ENCODE peak calls at places on chromosome 14, in five cellular contexts. H is heart right ventricle, B is stomach, S is mucosa of descending colon, R is AG04450. Q is an unnamed sample.

GRCh38 chr14:54822685-54823084 is 79.9 kb downstream of the GCH1 start:
- DNase-seq in S (no peak), H (no peak), B (no peak), R (no peak), Q (no peak)

GRCh38 chr14:68088463-68088862 is 268.9 kb downstream of the RAD51B start:
- DNase-seq in B (no peak), R (no peak), H (no peak), S (no peak), Q (no peak)

GRCh38 chr14:65414961-65415589 is 2.5 kb downstream of the FUT8 start:
- DNase-seq in B (no peak), H (no peak), R (peak), S (peak), Q (no peak)

GRCh38 chr14:52121441-52121840 is 52.6 kb upstream of the NID2 start:
- DNase-seq in H (no peak), S (no peak), R (no peak), B (no peak), Q (no peak)

GRCh38 chr14:75542585-75543091 is 20.4 kb downstream of the BATF start:
- DNase-seq in H (peak), S (peak), B (peak), R (no peak), Q (no peak)

GRCh38 chr14:91727121-91727520 is 4.8 kb downstream of the CATSPERB start:
- DNase-seq in B (no peak), H (no peak), S (no peak), R (no peak), Q (no peak)

GRCh38 chr14:102824832-102825231 is 47.6 kb downstream of the TRAF3 start:
- DNase-seq in R (no peak), B (no peak), S (no peak), H (peak), Q (no peak)

GRCh38 chr14:55926007-55926406 is 192.2 kb upstream of the PELI2 start:
- DNase-seq in B (peak), R (no peak), H (no peak), S (peak), Q (no peak)

GRCh38 chr14:51211149-51211548 is 28.9 kb upstream of the TMX1 start:
- DNase-seq in B (peak), H (no peak), S (no peak), R (no peak), Q (no peak)

GRCh38 chr14:64536488-64537245 is 3.9 kb upstream of the HSPA2 start:
- DNase-seq in B (no peak), R (peak), H (no peak), S (no peak), Q (no peak)

GRCh38 chr14:34873591-34874385 is 1.4 kb downstream of the BAZ1A start:
- DNase-seq in H (peak), B (peak), R (no peak), S (peak), Q (peak)

GRCh38 chr14:32327255-32327961 is 1.7 kb upstream of the AKAP6 start:
- DNase-seq in S (no peak), R (no peak), B (no peak), H (no peak), Q (no peak)

GRCh38 chr14:85417396-85417795 is 112.5 kb upstream of the FLRT2 start:
- DNase-seq in H (no peak), R (no peak), B (no peak), S (no peak), Q (no peak)

GRCh38 chr14:67268456-67269115 is 27.4 kb downstream of the PALS1 start:
- DNase-seq in S (no peak), R (no peak), H (no peak), B (no peak), Q (no peak)

DNA sequence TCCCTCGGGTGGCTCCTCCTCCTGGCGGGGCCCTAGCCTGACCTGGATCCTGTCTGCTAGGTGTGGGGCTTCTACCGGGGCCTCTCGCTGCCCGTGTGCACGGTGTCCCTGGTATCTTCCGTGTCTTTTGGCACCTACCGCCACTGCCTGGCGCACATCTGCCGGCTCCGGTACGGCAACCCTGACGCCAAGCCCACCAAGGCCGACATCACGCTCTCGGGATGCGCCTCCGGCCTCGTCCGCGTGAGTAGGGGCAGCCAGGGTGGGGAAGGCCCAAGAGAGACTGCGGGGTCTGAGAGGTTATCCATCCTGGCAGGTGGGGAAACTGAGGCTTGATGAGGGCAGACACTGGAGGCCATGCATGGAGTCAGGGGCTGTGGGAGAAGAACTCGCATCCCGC is 4.0 kb downstream of the SLC25A47 start:
- DNase-seq in H (no peak), B (no peak), R (no peak), S (no peak), Q (no peak)
- TF ChIP-seq CTCF in H (no peak), B (no peak), R (no peak), S (no peak), Q (no peak)

DNA sequence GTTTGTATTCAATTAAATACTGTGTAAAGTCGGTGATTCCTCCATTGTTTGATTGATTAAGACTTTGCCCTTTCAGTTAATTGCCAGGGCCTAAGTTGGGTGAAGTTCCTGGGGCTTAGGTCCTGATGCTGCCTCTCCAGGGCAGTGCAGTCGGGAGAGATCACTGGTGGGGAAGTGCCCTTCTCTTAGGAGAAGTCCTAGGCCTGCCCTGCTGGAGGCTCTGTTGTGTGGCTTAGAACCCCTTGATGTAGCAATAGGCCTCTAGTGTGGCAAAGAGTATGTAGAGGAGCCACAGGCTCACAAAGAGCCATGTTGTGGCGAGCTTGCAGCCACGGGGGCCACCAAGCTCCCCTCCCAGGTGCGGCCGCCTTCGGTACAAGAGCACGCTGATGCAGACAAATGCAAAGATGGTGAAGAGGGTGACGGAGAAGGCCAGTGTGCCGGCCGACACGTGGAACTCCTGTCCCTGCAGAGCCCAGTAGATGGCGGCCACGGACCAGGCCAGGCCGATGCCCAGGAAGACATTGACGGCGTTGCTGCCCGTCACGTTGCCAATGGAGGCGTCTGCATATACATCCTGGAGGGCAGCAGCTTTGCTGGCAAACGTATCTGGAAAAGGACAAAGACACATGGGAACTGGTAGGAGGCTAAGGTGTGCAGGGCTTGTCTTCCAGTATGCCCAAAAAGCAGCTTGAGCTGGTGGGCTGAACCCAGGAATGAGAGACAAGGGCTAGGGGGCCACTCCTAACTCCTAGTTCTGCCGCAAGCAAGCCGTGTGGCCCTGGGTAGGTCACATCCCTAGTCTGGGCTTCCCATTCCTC is 142.8 kb downstream of the SLC8A3 start:
- DNase-seq in S (peak), B (peak), R (peak), H (peak), Q (peak)
- TF ChIP-seq CTCF in S (peak), B (peak), R (peak), H (peak), Q (peak)

DNA sequence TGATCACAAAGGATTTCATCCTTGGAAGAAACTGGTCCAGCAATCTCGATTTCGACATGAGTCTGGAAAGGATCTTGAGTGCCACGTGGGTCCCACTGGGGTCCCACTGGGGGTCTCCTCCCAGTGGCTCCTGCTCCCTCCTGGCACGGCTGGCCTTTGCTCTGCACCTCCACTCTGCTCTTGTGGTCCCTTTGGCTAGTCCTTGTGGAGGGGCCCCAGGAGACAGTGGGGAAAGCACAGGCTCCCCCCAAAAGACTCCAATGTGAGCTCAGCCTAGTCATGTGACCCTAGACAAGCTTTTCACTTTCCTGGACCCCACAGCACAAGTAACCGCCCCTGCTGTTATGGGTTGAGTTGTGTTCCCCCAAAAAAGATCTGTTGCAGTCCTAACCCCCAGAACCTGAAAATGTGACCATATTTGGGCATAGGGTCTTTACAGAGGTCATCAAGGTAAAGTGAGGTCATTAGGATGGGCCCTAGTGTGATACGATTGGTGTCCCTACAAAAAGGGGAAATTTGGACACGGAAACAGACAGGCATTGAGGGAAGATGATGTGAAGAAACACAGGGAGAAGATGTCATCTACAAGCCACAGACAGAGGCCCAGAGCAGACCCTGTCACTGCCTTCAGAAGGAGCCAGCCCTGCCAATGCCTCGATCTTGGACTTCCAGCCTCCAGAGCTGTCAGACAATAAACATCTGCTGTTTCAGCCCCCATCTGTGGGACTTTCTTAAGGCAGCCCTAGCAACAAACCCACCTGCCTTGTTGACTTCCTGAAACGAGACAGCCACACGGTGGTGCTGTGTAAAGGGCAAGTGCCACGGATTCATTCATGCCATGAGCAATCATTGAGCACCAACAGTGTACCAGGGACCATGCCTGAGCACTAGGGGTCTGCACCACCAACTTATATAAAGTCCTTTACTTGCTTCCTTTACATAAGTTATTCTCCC is 23.8 kb upstream of the PPP2R5C start:
- DNase-seq in R (no peak), H (no peak), S (no peak), B (no peak), Q (no peak)
- TF ChIP-seq CTCF in R (no peak), H (peak), S (no peak), B (no peak), Q (no peak)

GRCh38 chr14:59020382-59020781 is 168.1 kb upstream of the DAAM1 start:
- DNase-seq in H (no peak), S (peak), R (no peak), B (no peak), Q (peak)
- TF ChIP-seq CTCF in H (peak), S (no peak), R (peak), B (peak), Q (peak)

GRCh38 chr14:40685764-40686163 is 920.9 kb upstream of the LRFN5 start:
- DNase-seq in H (no peak), R (no peak), B (no peak), S (no peak), Q (no peak)
- TF ChIP-seq CTCF in H (no peak), R (no peak), B (no peak), S (no peak), Q (no peak)

Q was measured in endothelial cell.